ENCODE peak calls at places on chromosome 19, in six cellular contexts. G is esophagus squamous epithelium, W is tibial nerve, L is K562, Y is A673, R is fibroblast of lung. T is an unnamed sample.

GRCh38 chr19:6059996-6060599 is 50.2 kb downstream of the RFX2 start:
- DNase-seq in G (no peak), W (no peak), L (no peak), Y (no peak), R (no peak), T (no peak)

GRCh38 chr19:57161985-57162544 is 5.2 kb downstream of the DUXA start:
- DNase-seq in G (no peak), W (no peak), L (no peak), Y (no peak), R (no peak), T (no peak)

GRCh38 chr19:576768-577438 is 4.5 kb downstream of the BSG start:
- DNase-seq in G (no peak), W (no peak), L (no peak), Y (no peak), R (no peak), T (no peak)

GRCh38 chr19:21321996-21322395 is 7.2 kb downstream of the ZNF708 start:
- DNase-seq in G (no peak), W (no peak), L (no peak), Y (no peak), R (no peak), T (no peak)

GRCh38 chr19:45767410-45767880 is 1.6 kb downstream of the SIX5 start:
- DNase-seq in G (no peak), W (peak; percentile 81), L (peak; percentile 64), Y (peak; percentile 69), R (peak; percentile 90), T (peak; percentile 88)

GRCh38 chr19:12778020-12778904 is 2.9 kb upstream of the HOOK2 start:
- DNase-seq in G (no peak), W (no peak), L (no peak), Y (peak; percentile 78), R (peak; percentile 78), T (peak; percentile 56)

GRCh38 chr19:13146763-13147563 is 3.2 kb downstream of the STX10 start:
- DNase-seq in G (no peak), W (no peak), L (no peak), Y (peak; percentile 36), R (peak; percentile 66), T (no peak)

GRCh38 chr19:53959176-53959757 is 3.5 kb upstream of the CACNG8 start:
- DNase-seq in G (no peak), W (no peak), L (no peak), Y (no peak), R (no peak), T (peak; percentile 45)

GRCh38 chr19:383922-384800 is 24.8 kb downstream of the C2CD4C start:
- DNase-seq in G (no peak), W (no peak), L (peak; percentile 52), Y (peak; percentile 40), R (no peak), T (peak; percentile 77)

GRCh38 chr19:30327331-30327730 is 44.9 kb upstream of the ZNF536 start:
- DNase-seq in G (no peak), W (no peak), L (no peak), Y (no peak), R (no peak), T (no peak)

GRCh38 chr19:5153601-5154128 is 184.8 kb downstream of the KDM4B start:
- DNase-seq in G (no peak), W (no peak), L (no peak), Y (no peak), R (no peak), T (no peak)

GRCh38 chr19:952680-953500 is 27.1 kb downstream of the ARID3A start:
- DNase-seq in G (no peak), W (no peak), L (peak; percentile 77), Y (no peak), R (no peak), T (no peak)

GRCh38 chr19:6066661-6067646 is 43.3 kb downstream of the RFX2 start:
- DNase-seq in G (peak; percentile 25), W (peak; percentile 85), L (peak; percentile 58), Y (peak; percentile 71), R (peak; percentile 87), T (peak; percentile 98)

GRCh38 chr19:4174895-4175668 is 7.3 kb downstream of the SIRT6 start:
- DNase-seq in G (no peak), W (no peak), L (no peak), Y (no peak), R (no peak), T (no peak)

GRCh38 chr19:45306040-45306439 is 16.6 kb downstream of the CKM start:
- DNase-seq in G (no peak), W (no peak), L (no peak), Y (no peak), R (no peak), T (no peak)

GRCh38 chr19:43652546-43652874 is 12.9 kb upstream of the CADM4 start:
- DNase-seq in G (no peak), W (no peak), L (no peak), Y (no peak), R (no peak), T (no peak)

GRCh38 chr19:16532440-16533273 is 9.6 kb downstream of the CHERP start:
- DNase-seq in G (no peak), W (no peak), L (peak; percentile 11), Y (no peak), R (no peak), T (no peak)
- H3K36me3 ChIP-seq in G (peaks cover 46% of the 10 kb centered on the region), W (peaks cover 71% of the 10 kb centered on the region), L (peaks cover 99% of the 10 kb centered on the region), Y (peaks cover 91% of the 10 kb centered on the region), R (peaks cover 38% of the 10 kb centered on the region), T (no peaks in the 10 kb centered on the region)

GRCh38 chr19:10805758-10806247 is 30.2 kb downstream of the TMED1 start:
- DNase-seq in G (no peak), W (no peak), L (no peak), Y (no peak), R (no peak), T (no peak)
- H3K36me3 ChIP-seq in G (peaks cover 25% of the 10 kb centered on the region), W (peaks cover 36% of the 10 kb centered on the region), L (peaks cover 65% of the 10 kb centered on the region), Y (peaks cover 17% of the 10 kb centered on the region), R (peaks cover 33% of the 10 kb centered on the region), T (no peaks in the 10 kb centered on the region)

GRCh38 chr19:51546650-51547396 is 15.4 kb upstream of the SIGLEC6 start:
- DNase-seq in G (no peak), W (no peak), L (peak; percentile 73), Y (no peak), R (no peak), T (no peak)

GRCh38 chr19:51548213-51548651 is 16.8 kb upstream of the SIGLEC6 start:
- DNase-seq in G (no peak), W (no peak), L (no peak), Y (no peak), R (no peak), T (no peak)

GRCh38 chr19:51548891-51549305 is 17.4 kb upstream of the SIGLEC6 start:
- DNase-seq in G (no peak), W (no peak), L (no peak), Y (no peak), R (no peak), T (no peak)

GRCh38 chr19:51546107-51546649 is 14.7 kb upstream of the SIGLEC6 start:
- DNase-seq in G (no peak), W (no peak), L (no peak), Y (no peak), R (no peak), T (no peak)

DNA sequence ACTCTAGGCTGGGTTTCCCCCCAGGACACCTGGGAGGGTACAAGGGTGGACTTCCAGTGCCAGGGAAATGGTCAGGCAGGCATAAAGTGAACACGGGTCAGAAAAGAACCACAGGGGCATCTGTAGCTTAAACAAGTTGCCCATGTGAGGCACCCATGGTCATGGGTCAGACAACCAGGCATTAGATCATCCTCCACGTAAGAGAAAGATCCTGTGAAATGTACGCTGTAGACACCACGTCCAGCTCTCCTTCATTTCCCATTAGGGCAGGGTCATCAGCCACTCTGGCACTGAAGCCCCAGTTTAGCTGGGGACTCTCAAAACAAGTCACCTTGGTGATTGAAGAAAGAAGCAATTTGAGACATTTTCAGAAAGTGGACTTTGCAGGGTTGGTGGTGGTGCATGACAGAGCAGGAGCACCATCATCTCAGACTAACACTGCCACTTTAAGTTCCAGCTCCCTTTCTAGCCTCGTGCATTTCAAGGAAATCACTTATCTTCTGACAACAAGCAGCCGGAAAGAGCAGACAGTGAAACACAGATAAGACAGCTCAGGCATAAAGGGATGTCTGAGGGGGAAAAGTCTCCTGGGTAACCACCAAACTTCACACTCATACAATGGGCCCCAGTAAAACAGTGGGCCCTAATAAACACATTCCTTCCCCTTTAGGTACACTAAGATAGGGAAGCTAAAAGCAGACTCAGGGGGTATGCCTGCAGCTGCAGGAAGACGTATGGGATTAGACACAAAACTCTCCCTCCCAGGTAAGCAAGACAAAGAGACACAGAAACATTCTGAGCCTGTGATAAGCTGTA is 16.1 kb upstream of the SIGLEC6 start:
- DNase-seq in G (no peak), W (no peak), L (peak; percentile 55), Y (no peak), R (no peak), T (no peak)
- H3K36me3 ChIP-seq in G (no peaks in the 10 kb centered on the region), W (no peaks in the 10 kb centered on the region), L (peaks cover 10% of the 10 kb centered on the region), Y (no peaks in the 10 kb centered on the region), R (no peaks in the 10 kb centered on the region), T (no peaks in the 10 kb centered on the region)

GRCh38 chr19:31450696-31451095 is 101.5 kb upstream of the TSHZ3 start:
- DNase-seq in G (no peak), W (no peak), L (no peak), Y (no peak), R (no peak), T (no peak)

GRCh38 chr19:31444931-31445330 is 95.7 kb upstream of the TSHZ3 start:
- DNase-seq in G (no peak), W (no peak), L (no peak), Y (no peak), R (peak; percentile 39), T (no peak)

GRCh38 chr19:31448221-31448657 is 99.0 kb upstream of the TSHZ3 start:
- DNase-seq in G (no peak), W (peak; percentile 15), L (no peak), Y (peak; percentile 25), R (peak; percentile 96), T (no peak)

GRCh38 chr19:31449379-31449778 is 100.1 kb upstream of the TSHZ3 start:
- DNase-seq in G (no peak), W (no peak), L (no peak), Y (no peak), R (no peak), T (no peak)

DNA sequence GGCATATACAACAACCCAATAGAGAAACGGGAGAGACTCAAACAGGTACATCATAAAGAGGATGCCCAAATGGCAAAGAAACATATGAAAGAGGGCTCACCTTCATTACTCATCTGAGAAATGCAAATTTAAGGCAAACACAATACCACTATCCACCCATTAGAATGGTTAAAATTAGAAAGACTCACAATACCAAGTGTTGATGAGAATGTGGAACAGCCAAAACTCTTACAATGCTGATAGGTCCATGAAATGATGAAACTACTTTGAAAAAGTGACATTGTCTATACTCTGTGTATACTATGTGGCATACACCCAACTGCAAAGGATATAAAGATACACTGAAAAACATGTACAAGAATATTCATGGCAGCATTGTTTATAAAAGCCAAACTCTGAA is 96.2 kb upstream of the TSHZ3 start:
- DNase-seq in G (no peak), W (no peak), L (no peak), Y (no peak), R (no peak), T (no peak)
- H3K36me3 ChIP-seq in G (no peaks in the 10 kb centered on the region), W (no peaks in the 10 kb centered on the region), L (no peaks in the 10 kb centered on the region), Y (no peaks in the 10 kb centered on the region), R (no peaks in the 10 kb centered on the region), T (no peaks in the 10 kb centered on the region)